ENCODE peak calls at places on chromosomes 4 and X, in four cellular contexts. B, R, M and W are unnamed samples.

GRCh38 chr4:175691791-175692190 is 120.3 kb downstream of the GPM6A start:
- DNase-seq in B (no peak), R (no peak), M (no peak), W (no peak)

GRCh38 chrX:101507986-101508385 is 22.7 kb downstream of the ARMCX4 start:
- DNase-seq in B (no peak), R (no peak), M (no peak), W (no peak)

GRCh38 chr4:153472122-153473037 is 6.2 kb downstream of the TMEM131L start:
- DNase-seq in B (no peak), M (no peak), R (no peak), W (no peak)

GRCh38 chr4:32624943-32625603 is 1904.9 kb downstream of the PCDH7 start:
- DNase-seq in M (no peak), B (no peak), R (no peak), W (no peak)

GRCh38 chr4:113869743-113870375 is 108.3 kb upstream of the CAMK2D start:
- DNase-seq in B (peak), M (no peak), R (no peak), W (no peak)

GRCh38 chr4:118289794-118290193 is 63.0 kb downstream of the PRSS12 start:
- DNase-seq in M (no peak), R (no peak), B (no peak), W (no peak)

GRCh38 chrX:446243-446642 is 59.5 kb upstream of the PPP2R3B start:
- DNase-seq in R (no peak), B (no peak), M (no peak), W (no peak)

GRCh38 chr4:150960818-150961217 is 54.3 kb downstream of the LRBA start:
- DNase-seq in R (no peak), M (no peak), B (peak), W (no peak)

GRCh38 chr4:106032851-106033286 is 137.6 kb downstream of the NPNT start:
- DNase-seq in B (no peak), R (no peak), M (no peak), W (no peak)

GRCh38 chr4:94544811-94545210 is 93.1 kb downstream of the PDLIM5 start:
- DNase-seq in R (no peak), M (no peak), B (no peak), W (no peak)

GRCh38 chr4:78131403-78131802 is 74.3 kb downstream of the FRAS1 start:
- DNase-seq in M (no peak), R (no peak), B (no peak), W (peak)

GRCh38 chr4:113405874-113406722 is 355.4 kb downstream of the CAMK2D start:
- DNase-seq in M (no peak), B (no peak), R (no peak), W (no peak)

GRCh38 chrX:9180623-9181022 is 146.7 kb upstream of the FAM9B start:
- DNase-seq in R (no peak), M (no peak), B (no peak), W (no peak)
- TF ChIP-seq CTCF in R (no peak), M (no peak), B (no peak), W (peak)

GRCh38 chr4:76310683-76311082 is 4.2 kb downstream of the STBD1 start:
- DNase-seq in R (no peak), B (no peak), M (no peak), W (no peak)
- H3K4me3 ChIP-seq in R (no peak), B (no peak), M (no peak), W (no peak)

GRCh38 chr4:159269143-159269542 is 166.3 kb downstream of the RAPGEF2 start:
- DNase-seq in M (no peak), R (peak), B (no peak), W (no peak)

GRCh38 chr4:159271857-159272256 is 169.0 kb downstream of the RAPGEF2 start:
- DNase-seq in B (no peak), R (no peak), M (no peak), W (no peak)

GRCh38 chr4:159268607-159269006 is 165.7 kb downstream of the RAPGEF2 start:
- DNase-seq in B (no peak), M (no peak), R (no peak), W (no peak)

GRCh38 chr4:159267940-159268327 is 165.1 kb downstream of the RAPGEF2 start:
- DNase-seq in M (no peak), B (no peak), R (no peak), W (no peak)

DNA sequence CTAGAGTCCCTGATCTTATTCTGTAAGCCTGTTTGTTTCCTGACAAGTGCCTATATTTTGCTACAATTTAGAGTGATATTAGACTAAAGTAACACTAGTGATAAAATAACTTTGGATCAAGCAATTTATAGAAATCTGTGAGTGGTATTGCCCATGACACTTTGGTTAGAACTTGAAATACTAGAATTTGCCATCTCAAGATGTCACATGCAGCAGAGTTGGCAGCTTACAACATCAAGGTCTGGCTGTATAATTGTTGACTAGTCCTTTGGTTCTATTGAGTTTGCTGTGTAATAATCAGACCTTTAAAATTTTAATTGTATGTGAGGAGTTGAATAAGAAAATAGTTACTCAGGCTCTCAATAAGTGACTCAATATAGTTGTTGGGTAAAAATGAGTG is 167.1 kb downstream of the RAPGEF2 start:
- DNase-seq in R (no peak), M (no peak), B (no peak), W (peak)
- TF ChIP-seq CTCF in R (no peak), M (no peak), B (no peak), W (no peak)

GRCh38 chr4:7777871-7778523 is 161.7 kb downstream of the AFAP1 start:
- DNase-seq in R (no peak), M (no peak), B (no peak), W (no peak)
- H3K4me3 ChIP-seq in R (peak), M (no peak), B (no peak), W (no peak)

DNA sequence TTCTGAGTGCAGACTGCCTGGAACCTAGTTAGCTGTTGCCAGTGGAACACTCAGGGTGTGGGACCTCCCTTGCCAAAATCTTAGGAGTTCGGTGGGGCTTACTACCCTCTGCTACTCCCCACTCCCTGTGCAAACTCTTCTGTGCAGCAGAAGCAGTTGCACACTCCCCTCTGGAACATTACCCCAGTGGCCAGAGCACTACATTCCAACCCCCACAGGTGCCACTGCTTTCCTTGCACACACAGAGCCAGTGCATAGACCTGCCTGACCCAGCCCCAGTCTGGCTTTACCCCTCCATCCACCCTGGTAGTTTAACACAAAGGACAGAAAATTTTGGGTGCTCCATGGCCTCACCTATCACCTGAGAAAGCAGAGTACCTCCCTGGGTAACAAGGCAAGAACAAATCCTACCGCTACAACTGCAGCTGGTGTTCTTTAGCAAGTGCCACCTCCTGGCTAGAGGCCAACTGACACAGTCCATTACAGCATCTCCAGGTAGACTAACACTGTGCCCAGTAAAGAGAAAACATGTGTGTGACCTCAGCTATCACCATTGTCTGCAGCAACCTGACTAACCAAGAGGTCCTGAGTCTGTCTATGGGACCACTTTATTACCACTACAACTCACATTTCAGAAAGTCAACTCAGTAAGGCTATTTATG is 11.5 kb upstream of the RASSF6 start:
- DNase-seq in R (no peak), B (no peak), M (no peak), W (no peak)
- TF ChIP-seq CTCF in R (no peak), B (no peak), M (no peak), W (no peak)